ENCODE peak calls at places on chromosomes 4 and X, in four cellular contexts. E is SK-N-SH, L is PC-3, F is IMR-90. G is an unnamed sample. For H4K20me1, the result is how much of the 10 kb centered on the place peaks cover.

GRCh38 chrX:107628662-107629532 is 587 bp downstream of the PRPS1 start:
- DNase-seq in L (peak), F (peak), E (peak), G (peak)

GRCh38 chrX:23902419-23902818 is 5.3 kb downstream of the APOO start:
- DNase-seq in L (peak), E (peak), F (peak), G (peak)

GRCh38 chr4:80294206-80294605 is 27.7 kb downstream of the FGF5 start:
- DNase-seq in F (no peak), E (no peak), L (no peak), G (no peak)

GRCh38 chr4:38867478-38868054 is at the start of gene FAM114A1:
- DNase-seq in F (peak), E (peak), L (peak), G (peak)

GRCh38 chr4:59583845-59584568 is 1616.1 kb upstream of the ADGRL3 start:
- DNase-seq in F (no peak), E (no peak), L (no peak), G (no peak)

GRCh38 chr4:7662507-7662846 is 227.7 kb upstream of the PSAPL1 start:
- DNase-seq in L (no peak), E (no peak), F (no peak), G (no peak)

GRCh38 chr4:115851918-115852766 is 738.7 kb upstream of the NDST4 start:
- DNase-seq in F (no peak), L (peak), E (peak), G (peak)

GRCh38 chr4:84800256-84800655 is 166.2 kb downstream of the WDFY3 start:
- DNase-seq in L (peak), E (no peak), F (peak), G (no peak)

GRCh38 chr4:150072906-150073714 is 5.1 kb upstream of the DCLK2 start:
- DNase-seq in L (no peak), F (peak), E (no peak), G (no peak)

GRCh38 chr4:52051615-52052474 is 741 bp downstream of the SPATA18 start:
- DNase-seq in F (peak), L (no peak), E (peak), G (no peak)

GRCh38 chr4:56750231-56750630 is 69.1 kb upstream of the HOPX start:
- DNase-seq in E (no peak), L (no peak), F (no peak), G (no peak)

GRCh38 chrX:138897621-138898492 is 186.3 kb upstream of the FGF13 start:
- DNase-seq in L (peak), F (no peak), E (no peak), G (no peak)

GRCh38 chrX:56789518-56790070 is 60.6 kb downstream of the NBDY start:
- DNase-seq in L (no peak), F (no peak), E (no peak), G (no peak)

GRCh38 chr4:174550541-174550940 is 28.3 kb upstream of the HPGD start:
- DNase-seq in E (no peak), L (no peak), F (no peak), G (no peak)

GRCh38 chr4:42715807-42716482 is 59.0 kb upstream of the ATP8A1 start:
- DNase-seq in L (no peak), E (no peak), F (no peak), G (no peak)

GRCh38 chrX:136850441-136851175 is 29.9 kb downstream of the RBMX start:
- DNase-seq in L (no peak), E (no peak), F (no peak), G (peak)

GRCh38 chr4:106444557-106444956 is 76.0 kb upstream of the GIMD1 start:
- DNase-seq in F (no peak), E (no peak), L (peak), G (no peak)

GRCh38 chr4:25159837-25160713 is at the start of gene SEPSECS:
- DNase-seq in E (peak), F (peak), L (peak), G (peak)

DNA sequence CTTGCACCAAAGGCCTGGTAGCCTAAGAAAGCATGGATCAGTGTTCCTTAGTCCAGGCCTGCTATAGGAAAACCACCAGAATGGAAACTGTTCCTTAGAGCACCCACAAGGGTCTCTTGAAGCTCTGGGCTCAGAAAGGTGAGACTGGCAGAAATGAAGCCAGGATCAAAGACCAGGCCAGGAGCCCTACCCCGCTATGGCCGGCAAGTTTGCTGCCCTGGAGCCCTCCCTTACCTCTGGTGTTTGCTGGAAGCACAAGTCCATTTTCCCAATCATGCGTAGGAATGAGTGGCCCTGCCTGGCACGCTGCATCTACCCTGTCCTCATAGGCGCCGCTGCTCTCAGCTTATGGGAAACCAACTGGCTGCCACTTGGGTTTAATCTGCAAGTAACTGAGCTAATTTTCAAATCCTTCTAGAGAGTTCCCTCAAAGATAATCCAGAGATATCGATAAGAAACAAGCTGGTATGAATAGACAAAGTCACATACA is 37.4 kb downstream of the BCOR start:
- DNase-seq in E (no peak), F (no peak), L (no peak), G (no peak)
- H4K20me1 ChIP-seq in E (under half), F (under half), L (under half), G (under half)

DNA sequence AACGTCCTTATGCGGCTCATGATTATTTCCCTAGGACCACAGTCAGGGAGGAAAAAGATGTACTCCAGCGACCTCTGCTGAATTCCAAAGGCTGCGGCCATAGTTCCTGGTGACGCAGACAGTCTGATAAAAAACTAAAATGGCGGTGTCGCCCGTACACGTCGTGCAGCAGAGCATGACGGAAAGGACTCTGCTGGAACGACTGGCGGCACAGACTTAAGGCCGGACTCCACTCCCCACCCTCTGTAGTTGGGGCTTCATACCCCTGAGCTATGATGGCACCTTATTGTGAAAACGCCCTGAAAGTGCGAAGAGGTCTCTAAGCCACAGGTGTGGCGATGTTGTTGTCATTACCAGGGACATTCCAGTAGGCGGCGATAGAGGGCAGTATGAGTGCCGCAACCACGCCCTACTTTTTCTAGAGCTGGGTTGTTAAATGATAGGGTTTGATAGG is 90.0 kb upstream of the EDA2R start:
- DNase-seq in L (peak), F (peak), E (peak), G (peak)
- H3K4me2 ChIP-seq in L (no peak), F (peak), E (no peak), G (no peak)

DNA sequence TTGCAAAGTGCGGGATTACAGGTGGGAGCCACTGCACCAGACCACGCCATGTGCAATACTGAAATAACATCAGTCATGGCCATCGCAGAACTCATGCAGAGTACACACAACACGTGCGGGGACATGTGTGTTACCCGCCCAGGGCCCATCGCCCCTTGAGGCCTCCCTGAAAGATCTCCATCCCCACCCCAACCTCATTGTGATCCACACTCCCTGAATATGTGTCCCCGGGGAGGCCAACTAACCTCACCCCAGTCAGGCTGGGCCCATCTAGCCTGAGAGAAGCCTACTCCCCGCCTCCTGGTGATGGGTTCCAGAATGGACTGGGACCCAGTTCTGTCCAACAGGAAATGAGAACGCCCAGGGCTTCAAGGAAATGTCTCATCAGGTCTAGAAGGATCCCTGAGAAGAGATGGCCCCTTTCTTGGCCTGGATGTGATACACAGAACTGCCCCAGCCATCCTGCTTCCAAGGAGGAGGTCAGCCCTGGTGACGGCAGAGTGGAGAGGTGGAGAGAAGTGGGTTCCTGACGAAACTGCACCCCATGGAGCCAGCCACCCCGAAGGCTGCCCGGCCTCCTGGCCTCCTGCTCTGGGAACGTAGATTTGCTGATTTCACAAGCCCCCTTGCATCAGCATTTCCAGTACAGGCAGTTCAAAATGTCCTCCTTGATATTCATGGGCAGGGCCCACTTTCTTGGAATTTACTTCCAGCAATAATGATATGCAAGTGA is 22.5 kb upstream of the CLDN24 start:
- DNase-seq in L (no peak), F (no peak), E (no peak), G (no peak)
- H4K20me1 ChIP-seq in L (under half), F (under half), E (under half), G (under half)

GRCh38 chr4:153537493-153537960 is 71.4 kb downstream of the TMEM131L start:
- DNase-seq in E (no peak), L (no peak), F (no peak), G (no peak)

GRCh38 chr4:153538408-153539057 is 72.4 kb downstream of the TMEM131L start:
- DNase-seq in F (peak), L (no peak), E (peak), G (no peak)

GRCh38 chr4:153542131-153542530 is 76.0 kb downstream of the TMEM131L start:
- DNase-seq in L (no peak), F (no peak), E (no peak), G (no peak)

GRCh38 chr4:153541426-153542096 is 75.4 kb downstream of the TMEM131L start:
- DNase-seq in F (peak), L (peak), E (no peak), G (no peak)

DNA sequence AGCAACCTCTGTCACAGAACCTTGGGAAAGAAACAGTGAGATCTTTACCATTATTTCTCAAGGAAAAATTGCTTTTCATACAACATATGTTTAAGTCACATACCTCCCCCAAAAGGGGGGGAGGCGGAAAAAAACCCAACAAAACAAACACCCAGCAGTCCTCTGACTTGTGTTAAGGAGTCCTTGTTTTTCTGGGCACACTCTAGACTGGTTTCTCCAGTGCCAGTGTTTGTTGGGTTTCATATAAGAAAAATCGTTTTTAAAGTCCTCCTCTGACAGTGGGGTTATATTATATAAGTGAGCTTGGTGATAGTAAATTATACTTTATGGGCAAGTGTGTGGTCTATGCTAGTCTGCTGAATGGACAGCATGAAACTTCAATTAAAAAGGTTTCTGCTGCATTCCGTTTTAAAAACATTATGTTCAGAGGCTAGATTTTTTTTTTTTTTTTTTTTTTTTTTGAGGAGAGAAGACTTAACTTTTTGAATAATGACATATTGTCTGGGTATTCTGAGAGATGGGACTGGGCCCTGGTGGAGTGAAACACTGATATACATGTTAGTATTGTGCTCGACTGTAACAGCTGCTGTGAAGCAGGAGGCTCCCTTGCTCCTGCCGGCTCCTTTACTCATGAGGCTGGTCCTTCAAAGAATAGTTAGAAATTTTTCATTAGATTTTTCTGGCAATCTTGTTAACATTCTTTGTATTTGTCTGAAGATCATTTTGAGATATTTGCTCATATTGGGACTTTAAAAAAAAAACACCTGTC is 73.1 kb downstream of the TMEM131L start:
- DNase-seq in L (no peak), E (no peak), F (no peak), G (no peak)
- H3K4me2 ChIP-seq in L (no peak), E (peak), F (peak), G (no peak)

GRCh38 chrX:2705036-2705435 is 13.9 kb downstream of the CD99 start:
- DNase-seq in E (no peak), L (no peak), F (no peak), G (peak)

GRCh38 chrX:2703991-2704369 is 12.9 kb downstream of the CD99 start:
- DNase-seq in E (no peak), L (no peak), F (no peak), G (peak)

GRCh38 chrX:2707334-2707760 is 16.3 kb downstream of the CD99 start:
- DNase-seq in L (peak), F (peak), E (peak), G (peak)

GRCh38 chrX:2708016-2708415 is 16.9 kb downstream of the CD99 start:
- DNase-seq in E (no peak), F (no peak), L (peak), G (peak)

DNA sequence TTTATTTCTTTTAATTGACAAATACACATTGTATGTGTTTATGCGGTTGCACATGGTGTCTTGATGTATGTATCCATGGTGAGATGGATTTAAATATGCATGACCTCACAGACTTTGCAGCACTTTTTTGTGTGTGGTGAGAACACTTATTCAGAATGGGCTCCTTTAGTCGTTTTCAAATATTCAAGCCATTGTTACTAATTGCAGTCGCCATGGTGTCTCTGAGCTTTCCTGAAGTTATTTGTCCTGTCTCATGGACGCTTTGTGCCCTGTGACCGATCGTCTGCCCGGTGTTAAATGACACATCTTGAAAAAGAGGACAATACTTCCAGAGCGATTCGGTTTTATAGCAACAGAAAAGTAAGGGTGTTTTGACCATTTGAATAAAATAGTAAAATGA is 14.4 kb downstream of the CD99 start:
- DNase-seq in E (no peak), F (no peak), L (no peak), G (no peak)
- H4K20me1 ChIP-seq in E (half or more), F (half or more), L (under half), G (under half)

GRCh38 chr4:10666616-10667015 is 18.0 kb downstream of the CLNK start:
- DNase-seq in L (no peak), E (no peak), F (no peak), G (no peak)
- H3K4me2 ChIP-seq in L (no peak), E (no peak), F (no peak), G (no peak)

G was measured in Karpas-422.